ENCODE peak calls at places on chromosomes 7 and 10, in nine cellular contexts. B is astrocyte of the spinal cord; Q is PC-9; L is T-helper 1 cell; K is NCI-H82; S is DMS153; G is GM12891; A is stimulated activated CD8-positive, alpha-beta memory T cell treated with anti-CD3 and anti-CD28 coated beads, Interleukin-15, amount 100 ng/mL, for 1 hour; X is GM23338. J is an unnamed sample.

GRCh38 chr7:129739427-129739826 is 127.9 kb downstream of the NRF1 start:
- DNase-seq in B (peak), Q (peak), L (no peak), K (peak), S (peak), G (no peak), A (no peak), X (no peak), J (peak)

GRCh38 chr7:37323912-37324430 is 124.7 kb downstream of the ELMO1 start:
- DNase-seq in B (no peak), Q (no peak), L (no peak), K (peak), S (no peak), G (no peak), A (no peak), X (no peak), J (no peak)

GRCh38 chr7:55129409-55130078 is 110.7 kb downstream of the EGFR start:
- DNase-seq in B (peak), Q (no peak), L (no peak), K (no peak), S (no peak), G (no peak), A (no peak), X (no peak), J (no peak)

GRCh38 chr10:132705173-132705572 is 80.8 kb downstream of the NKX6-2 start:
- DNase-seq in B (no peak), Q (no peak), L (no peak), K (no peak), S (no peak), G (no peak), A (no peak), X (no peak), J (no peak)

GRCh38 chr10:11379771-11380170 is 231.7 kb downstream of the USP6NL start:
- DNase-seq in B (no peak), Q (no peak), L (no peak), K (no peak), S (no peak), G (no peak), A (no peak), X (no peak), J (no peak)

GRCh38 chr10:62050941-62051433 is 149.5 kb downstream of the ARID5B start:
- DNase-seq in B (peak), Q (peak), L (peak), K (no peak), S (no peak), G (no peak), A (peak), X (peak), J (peak)

GRCh38 chr10:90051474-90051873 is 350.1 kb downstream of the KIF20B start:
- DNase-seq in B (no peak), Q (no peak), L (no peak), K (no peak), S (peak), G (no peak), A (no peak), X (no peak), J (no peak)

GRCh38 chr10:1628757-1629156 is 108.6 kb downstream of the ADARB2 start:
- DNase-seq in B (no peak), Q (no peak), L (no peak), K (no peak), S (no peak), G (no peak), A (no peak), X (no peak), J (no peak)

GRCh38 chr10:71865561-71866041 is 14.6 kb upstream of the PSAP start:
- DNase-seq in B (no peak), Q (no peak), L (no peak), K (peak), S (no peak), G (no peak), A (no peak), X (no peak), J (no peak)

GRCh38 chr7:113289140-113289740 is 170.9 kb upstream of the SMIM30 start:
- DNase-seq in B (peak), Q (no peak), L (peak), K (peak), S (peak), G (peak), A (no peak), X (peak), J (peak)

GRCh38 chr7:50346548-50347497 is 42.3 kb downstream of the IKZF1 start:
- DNase-seq in B (no peak), Q (no peak), L (no peak), K (no peak), S (no peak), G (no peak), A (no peak), X (no peak), J (no peak)

GRCh38 chr10:17023386-17024298 is 106.0 kb downstream of the CUBN start:
- DNase-seq in B (peak), Q (peak), L (peak), K (no peak), S (no peak), G (peak), A (peak), X (peak), J (peak)

GRCh38 chr10:69512901-69513300 is 60.3 kb downstream of the NEUROG3 start:
- DNase-seq in B (no peak), Q (no peak), L (no peak), K (no peak), S (no peak), G (no peak), A (no peak), X (no peak), J (no peak)

GRCh38 chr10:38605153-38605661 is 511.1 kb downstream of the ZNF37A start:
- DNase-seq in B (no peak), Q (no peak), L (no peak), K (peak), S (no peak), G (no peak), A (no peak), X (peak), J (no peak)

GRCh38 chr10:110431659-110432058 is 66.0 kb upstream of the DUSP5 start:
- DNase-seq in B (no peak), Q (no peak), L (no peak), K (no peak), S (no peak), G (no peak), A (no peak), X (no peak), J (no peak)

GRCh38 chr10:62327897-62328296 is 46.3 kb upstream of the ZNF365 start:
- DNase-seq in B (no peak), Q (no peak), L (no peak), K (no peak), S (no peak), G (no peak), A (no peak), X (no peak), J (no peak)